ENCODE peak calls at places on chromosomes 13 and 19, in eight cellular contexts. I is K562, N is Panc1, K is HepG2, R is upper lobe of left lung, A is GM23338, V is HCT116, F is GM12878. C is an unnamed sample.

GRCh38 chr13:32454886-32455593 is 27.1 kb upstream of the N4BP2L1 start:
- ATAC-seq in I (no peak), N (no peak), K (peak; percentile 97), R (no peak), A (peak; percentile 74), V (no peak), F (no peak), C (no peak)

GRCh38 chr19:45781282-45782161 is 768 bp downstream of the DMPK start:
- ATAC-seq in I (no peak), N (peak; percentile 66), K (peak; percentile 52), R (peak; percentile 23), A (no peak), V (peak; percentile 46), F (no peak), C (no peak)

GRCh38 chr19:40592170-40592569 is 9.0 kb upstream of the LTBP4 start:
- ATAC-seq in I (peak; percentile 70), N (peak; percentile 45), K (no peak), R (peak; percentile 16), A (peak; percentile 55), V (peak; percentile 41), F (peak; percentile 92), C (no peak)

GRCh38 chr13:28451482-28452217 is 43.3 kb downstream of the FLT1 start:
- ATAC-seq in I (peak; percentile 91), N (no peak), K (no peak), R (no peak), A (peak; percentile 88), V (no peak), F (no peak), C (peak; percentile 48)

GRCh38 chr13:110285991-110286923 is 20.7 kb downstream of the COL4A1 start:
- ATAC-seq in I (no peak), N (no peak), K (no peak), R (no peak), A (no peak), V (no peak), F (no peak), C (no peak)

GRCh38 chr19:48487944-48488343 is 18.8 kb downstream of the CYTH2 start:
- ATAC-seq in I (no peak), N (peak; percentile 76), K (peak; percentile 12), R (no peak), A (no peak), V (peak; percentile 40), F (no peak), C (no peak)

GRCh38 chr13:113995051-113995601 is 21.2 kb upstream of the C13orf46 start:
- ATAC-seq in I (no peak), N (no peak), K (no peak), R (no peak), A (peak; percentile 39), V (no peak), F (no peak), C (peak; percentile 6)

GRCh38 chr13:88896466-88896865 is 1225.3 kb downstream of the SLITRK5 start:
- ATAC-seq in I (no peak), N (no peak), K (no peak), R (no peak), A (no peak), V (no peak), F (peak; percentile 40), C (no peak)

GRCh38 chr19:50706387-50706786 is 13.2 kb downstream of the SHANK1 start:
- ATAC-seq in I (no peak), N (no peak), K (no peak), R (no peak), A (no peak), V (no peak), F (no peak), C (no peak)

GRCh38 chr19:53982611-53983010 is 8.8 kb upstream of the CACNG6 start:
- ATAC-seq in I (no peak), N (no peak), K (no peak), R (no peak), A (no peak), V (no peak), F (no peak), C (peak; percentile 52)

GRCh38 chr13:91368676-91369425 is 21.4 kb downstream of the MIR17HG start:
- ATAC-seq in I (peak; percentile 29), N (no peak), K (no peak), R (no peak), A (no peak), V (no peak), F (peak; percentile 45), C (no peak)

GRCh38 chr19:7475665-7476064 is 13.2 kb downstream of the PEX11G start:
- ATAC-seq in I (no peak), N (no peak), K (no peak), R (no peak), A (no peak), V (no peak), F (no peak), C (no peak)

GRCh38 chr19:53007200-53008054 is 6.3 kb upstream of the ERVV-1 start:
- ATAC-seq in I (peak; percentile 74), N (no peak), K (no peak), R (no peak), A (no peak), V (no peak), F (no peak), C (no peak)

DNA sequence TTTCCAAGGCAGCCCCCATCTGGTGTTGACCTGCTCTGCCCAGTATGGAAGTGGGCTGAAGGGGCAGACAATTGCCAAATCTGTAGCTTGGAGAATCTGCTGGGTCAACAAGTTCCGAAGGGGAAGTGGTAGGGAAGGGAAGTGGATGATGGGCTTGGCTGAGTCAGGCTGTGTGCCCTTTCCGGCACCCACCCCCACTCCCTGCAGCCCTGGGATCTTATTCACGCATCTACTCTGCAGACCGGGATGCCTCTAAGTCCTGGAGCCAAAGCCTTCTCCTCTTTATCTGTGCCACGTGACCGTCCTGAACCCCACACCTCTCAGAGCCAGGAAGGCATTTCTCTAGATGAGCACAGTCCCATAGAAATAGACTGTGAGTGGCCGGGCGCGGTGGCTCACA is 7.5 kb upstream of the C5AR2 start:
- ATAC-seq in I (peak; percentile 72), N (no peak), K (no peak), R (peak; percentile 85), A (peak; percentile 27), V (no peak), F (no peak), C (peak; percentile 67)
- TF ChIP-seq POLR2AphosphoS5 in I (no peak), N (no peak), K (no peak), R (peak; percentile 83), A (no peak), V (no peak), F (no peak), C (no peak)

DNA sequence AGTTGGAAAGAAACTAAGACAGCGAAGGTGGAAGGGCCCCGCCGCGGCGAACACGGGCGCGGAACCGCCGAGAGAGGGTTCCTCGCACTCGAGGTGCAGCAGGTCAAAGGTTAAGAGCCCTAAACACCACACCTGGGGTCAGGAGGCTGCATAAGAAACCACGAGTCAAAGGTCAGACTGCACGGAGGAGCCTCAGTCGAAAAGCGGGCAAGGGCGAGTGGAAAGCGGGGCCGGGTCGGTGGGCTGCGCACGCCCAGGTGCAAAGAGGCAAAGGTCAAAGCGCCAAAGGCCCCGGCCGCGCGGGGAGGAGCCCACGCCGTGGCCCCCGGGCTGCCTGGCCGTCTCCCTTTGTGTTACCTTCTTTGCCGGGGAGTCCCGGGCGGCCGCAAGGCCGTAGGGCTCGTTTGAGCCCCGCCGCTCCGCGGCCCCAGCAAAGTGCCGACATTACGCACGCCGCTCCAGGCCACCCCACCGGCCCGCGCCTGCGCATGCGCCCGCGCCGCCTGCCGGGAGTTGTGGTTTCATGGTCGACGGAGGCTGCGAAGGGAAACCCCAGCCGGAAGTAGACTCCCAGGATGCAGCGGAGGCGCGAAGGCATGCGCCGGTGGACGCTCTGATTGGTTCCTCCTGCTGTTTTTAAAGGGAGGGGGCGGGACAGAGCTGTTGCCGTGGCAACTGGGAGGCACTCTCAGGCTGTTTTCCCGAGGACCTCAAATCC is at the start of gene POLRMT:
- ATAC-seq in I (peak; percentile 96), N (peak; percentile 94), K (peak; percentile 83), R (peak; percentile 98), A (peak; percentile 82), V (peak; percentile 89), F (peak; percentile 89), C (peak; percentile 98)
- TF ChIP-seq POLR2AphosphoS5 in I (peak; percentile 41), N (peak; percentile 42), K (peak; percentile 36), R (peak; percentile 75), A (peak; percentile 22), V (peak; percentile 81), F (peak; percentile 48), C (peak; percentile 70)

GRCh38 chr13:29702912-29703351 is 107.4 kb upstream of the SLC7A1 start:
- ATAC-seq in I (no peak), N (peak; percentile 77), K (peak; percentile 31), R (peak; percentile 82), A (no peak), V (peak; percentile 56), F (no peak), C (peak; percentile 60)

GRCh38 chr13:29707876-29708543 is 112.5 kb upstream of the SLC7A1 start:
- ATAC-seq in I (peak; percentile 98), N (peak; percentile 88), K (peak; percentile 98), R (peak; percentile 57), A (peak; percentile 99), V (peak; percentile 96), F (peak; percentile 98), C (no peak)

GRCh38 chr13:29704648-29705047 is 109.2 kb upstream of the SLC7A1 start:
- ATAC-seq in I (no peak), N (no peak), K (peak; percentile 37), R (no peak), A (no peak), V (no peak), F (no peak), C (no peak)

GRCh38 chr13:29703421-29703820 is 107.9 kb upstream of the SLC7A1 start:
- ATAC-seq in I (no peak), N (no peak), K (no peak), R (no peak), A (no peak), V (no peak), F (no peak), C (no peak)

GRCh38 chr13:29706923-29707322 is 111.4 kb upstream of the SLC7A1 start:
- ATAC-seq in I (no peak), N (no peak), K (no peak), R (no peak), A (no peak), V (no peak), F (no peak), C (no peak)
- TF ChIP-seq POLR2AphosphoS5 in I (no peak), N (no peak), K (no peak), R (no peak), A (no peak), V (no peak), F (no peak), C (no peak)

GRCh38 chr13:45337395-45337794 is 3.6 kb downstream of the TPT1 start:
- ATAC-seq in I (no peak), N (no peak), K (no peak), R (no peak), A (no peak), V (no peak), F (no peak), C (no peak)

GRCh38 chr13:45333251-45333972 is 7.6 kb downstream of the TPT1 start:
- ATAC-seq in I (no peak), N (no peak), K (no peak), R (no peak), A (no peak), V (no peak), F (no peak), C (no peak)

GRCh38 chr13:45336025-45336800 is 4.8 kb downstream of the TPT1 start:
- ATAC-seq in I (no peak), N (no peak), K (peak; percentile 1), R (no peak), A (no peak), V (no peak), F (no peak), C (no peak)

GRCh38 chr13:45333973-45334922 is 6.7 kb downstream of the TPT1 start:
- ATAC-seq in I (peak; percentile 30), N (no peak), K (no peak), R (no peak), A (peak; percentile 6), V (peak; percentile 10), F (peak; percentile 29), C (no peak)

GRCh38 chr13:45335397-45336024 is 5.5 kb downstream of the TPT1 start:
- ATAC-seq in I (peak; percentile 9), N (no peak), K (peak; percentile 41), R (no peak), A (peak; percentile 1), V (no peak), F (peak; percentile 3), C (no peak)
- TF ChIP-seq POLR2AphosphoS5 in I (peak; percentile 18), N (peak; percentile 68), K (peak; percentile 63), R (no peak), A (no peak), V (peak; percentile 37), F (peak; percentile 53), C (peak; percentile 3)

C was measured in gastroesophageal sphincter.